ENCODE peak calls at places on chromosomes 16 and 17, in ten cellular contexts. B is Peyer's patch, G is uterus, T is cardiac muscle cell, Z is PC-9, C is transverse colon, X is prostate gland, J is thoracic aorta, E is GM12865, Q is esophagus squamous epithelium. N is an unnamed sample.

GRCh38 chr17:30347488-30347887 is 13.6 kb upstream of the TMIGD1 start:
- DNase-seq in E (no peak), G (no peak), J (no peak), C (no peak), B (no peak), Q (no peak), T (no peak), X (no peak), Z (no peak), N (no peak)

GRCh38 chr17:4808378-4808767 is 1.4 kb downstream of the PLD2 start:
- DNase-seq in X (peak), G (peak), T (peak), Q (no peak), E (no peak), C (peak), B (no peak), Z (peak), J (no peak), N (no peak)

GRCh38 chr17:41645371-41646063 is 21.1 kb upstream of the KRT17 start:
- DNase-seq in E (no peak), Z (peak), C (no peak), X (no peak), Q (no peak), J (no peak), G (no peak), B (no peak), T (peak), N (no peak)

GRCh38 chr17:1068356-1068755 is 71.4 kb downstream of the TIMM22 start:
- DNase-seq in E (no peak), C (no peak), Z (no peak), J (no peak), Q (no peak), G (no peak), B (no peak), T (no peak), X (no peak), N (no peak)

GRCh38 chr17:75927286-75927922 is 13.4 kb downstream of the FBF1 start:
- DNase-seq in Q (no peak), Z (no peak), E (peak), B (no peak), J (no peak), G (no peak), X (peak), T (peak), C (peak), N (no peak)

GRCh38 chr17:38402897-38403296 is 25.4 kb upstream of the ARHGAP23 start:
- DNase-seq in Q (no peak), X (no peak), B (no peak), G (no peak), C (no peak), Z (no peak), J (no peak), T (no peak), E (no peak), N (no peak)

GRCh38 chr17:15957206-15957605 is 12.3 kb downstream of the ADORA2B start:
- DNase-seq in X (no peak), J (no peak), G (no peak), Q (no peak), B (no peak), E (peak), C (no peak), Z (peak), T (no peak), N (no peak)

GRCh38 chr16:2531696-2532493 is 687 bp upstream of the CEMP1 start:
- DNase-seq in B (peak), E (peak), X (peak), C (peak), T (peak), G (peak), J (peak), Z (peak), Q (peak), N (peak)

GRCh38 chr16:21033707-21034106 is 116.9 kb downstream of the DNAH3 start:
- DNase-seq in X (no peak), G (no peak), Q (no peak), J (no peak), T (no peak), B (no peak), E (no peak), Z (no peak), C (no peak), N (no peak)

GRCh38 chr17:48639982-48640857 is 14.1 kb upstream of the HOXB9 start:
- DNase-seq in C (no peak), B (no peak), E (no peak), G (no peak), Z (no peak), J (no peak), T (no peak), Q (no peak), X (no peak), N (no peak)

GRCh38 chr16:59543641-59544040 is 809.5 kb upstream of the GOT2 start:
- DNase-seq in B (no peak), Z (no peak), C (no peak), Q (no peak), X (no peak), G (no peak), J (no peak), E (no peak), T (no peak), N (peak)

GRCh38 chr16:49345829-49346228 is 27.8 kb upstream of the C16orf78 start:
- DNase-seq in C (no peak), T (peak), X (no peak), Z (no peak), Q (no peak), E (peak), G (no peak), J (no peak), B (no peak), N (no peak)

GRCh38 chr17:63523256-63523869 is at the start of gene KCNH6:
- DNase-seq in C (no peak), J (no peak), B (no peak), X (no peak), Q (no peak), E (no peak), T (peak), G (no peak), Z (no peak), N (no peak)
- H3K4me3 ChIP-seq in C (no peak), J (peak), B (peak), X (peak), Q (peak), E (no peak), T (peak), G (no peak), Z (no peak), N (no peak)

GRCh38 chr17:19410875-19411291 is at the start of gene RNF112:
- DNase-seq in T (peak), Q (no peak), E (no peak), C (no peak), Z (no peak), G (peak), B (no peak), J (no peak), X (no peak), N (no peak)
- TF ChIP-seq CTCF in T (peak), Q (no peak), E (no peak), C (no peak), Z (no peak), G (no peak), B (no peak), J (peak), X (no peak), N (no peak)

GRCh38 chr16:57432989-57433388 is 14.2 kb downstream of the CIAPIN1 start:
- DNase-seq in Z (no peak), E (no peak), T (no peak), B (no peak), Q (no peak), X (no peak), G (no peak), C (no peak), J (no peak), N (no peak)
- H3K4me3 ChIP-seq in Z (no peak), E (no peak), T (no peak), B (no peak), Q (no peak), X (no peak), G (no peak), C (no peak), J (no peak), N (no peak)

GRCh38 chr16:4351880-4352279 is 759 bp upstream of the PAM16 start:
- DNase-seq in Q (no peak), C (no peak), J (no peak), G (no peak), T (peak), X (no peak), Z (no peak), B (no peak), E (no peak), N (no peak)

GRCh38 chr16:4352843-4353242 is 1.7 kb upstream of the PAM16 start:
- DNase-seq in T (no peak), J (no peak), G (no peak), Q (no peak), Z (no peak), X (no peak), C (no peak), E (no peak), B (no peak), N (no peak)

GRCh38 chr16:4350365-4350786 is 745 bp downstream of the PAM16 start:
- DNase-seq in E (no peak), J (no peak), B (no peak), C (no peak), T (no peak), X (no peak), Q (no peak), G (no peak), Z (no peak), N (no peak)

GRCh38 chr16:4349332-4349731 is 1.8 kb downstream of the PAM16 start:
- DNase-seq in J (no peak), G (no peak), Z (no peak), C (no peak), E (no peak), X (no peak), T (no peak), Q (no peak), B (no peak), N (no peak)

DNA sequence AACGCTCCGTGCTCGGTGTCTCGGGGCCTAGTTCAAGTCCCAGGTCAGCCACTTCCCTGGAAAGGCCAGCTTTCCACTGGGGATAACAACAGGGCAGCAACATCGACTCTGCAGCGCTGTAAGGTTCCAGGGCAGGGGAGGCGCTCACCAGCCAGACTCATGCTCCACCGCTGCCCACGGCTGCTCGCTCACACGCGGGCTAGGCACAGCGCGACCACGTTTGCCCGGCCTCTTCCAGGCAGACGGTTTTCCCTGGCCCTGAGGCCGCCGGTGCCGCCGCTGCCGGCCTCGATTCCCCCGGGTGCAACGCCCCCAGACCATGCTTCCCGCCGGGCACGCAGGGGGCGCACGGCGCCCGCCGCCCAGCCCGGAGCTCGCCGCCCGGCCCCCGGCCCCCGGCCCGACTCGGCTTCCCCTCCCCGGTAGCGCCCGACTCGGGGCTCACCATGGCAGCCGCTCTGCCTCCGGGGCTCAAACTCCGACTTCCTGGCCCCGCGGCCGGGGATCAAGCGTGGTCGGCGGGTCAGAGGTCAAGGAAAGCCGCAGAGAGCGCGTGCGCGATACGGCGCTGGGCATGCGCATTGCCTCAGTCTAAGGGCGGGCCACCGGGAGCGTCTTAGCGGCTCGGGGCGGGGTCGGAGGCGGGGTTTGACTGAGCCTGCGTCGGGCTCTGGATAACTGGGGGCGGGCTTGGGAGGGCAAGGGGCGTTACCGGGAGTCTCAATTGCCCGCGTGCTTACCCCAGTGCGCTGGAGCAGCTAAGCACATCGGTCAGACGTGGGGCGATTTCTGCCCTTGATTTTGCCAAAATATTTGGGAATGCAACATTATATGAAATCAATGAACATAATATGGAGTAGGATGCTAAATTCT is at the start of gene PAM16:
- DNase-seq in X (peak), J (peak), Q (peak), E (peak), Z (peak), T (peak), C (peak), B (peak), G (peak), N (peak)
- TF ChIP-seq CTCF in X (no peak), J (no peak), Q (peak), E (no peak), Z (no peak), T (no peak), C (no peak), B (no peak), G (peak), N (no peak)